ENCODE peak calls at places on chromosome 11, in four cellular contexts. V, E, H and U are unnamed samples.

GRCh38 chr11:121841487-121842167 is 274.4 kb downstream of the BLID start:
- DNase-seq in V (no peak), E (peak; percentile 84), H (no peak), U (no peak)

GRCh38 chr11:132045116-132045515 is 674.7 kb downstream of the NTM start:
- DNase-seq in V (no peak), E (no peak), H (no peak), U (no peak)

GRCh38 chr11:47494996-47495855 is 46.3 kb upstream of the RAPSN start:
- DNase-seq in V (no peak), E (peak; percentile 12), H (no peak), U (no peak)

GRCh38 chr11:82906236-82906635 is 4.7 kb downstream of the DDIAS start:
- DNase-seq in V (no peak), E (peak; percentile 26), H (no peak), U (no peak)

GRCh38 chr11:62487136-62487535 is 59.5 kb downstream of the AHNAK start:
- DNase-seq in V (no peak), E (no peak), H (no peak), U (no peak)

GRCh38 chr11:16863382-16863781 is 124.9 kb downstream of the C11orf58 start:
- DNase-seq in V (no peak), E (no peak), H (no peak), U (peak; percentile 29)

GRCh38 chr11:14114786-14115185 is 152.3 kb downstream of the SPON1 start:
- DNase-seq in V (no peak), E (no peak), H (no peak), U (no peak)

GRCh38 chr11:60930394-60930793 is 6.1 kb downstream of the TMEM132A start:
- DNase-seq in V (no peak), E (no peak), H (no peak), U (no peak)

GRCh38 chr11:111327908-111328624 is 29.7 kb downstream of the POU2AF3 start:
- DNase-seq in V (no peak), E (no peak), H (no peak), U (no peak)

GRCh38 chr11:134069996-134070845 is 1.3 kb downstream of the JAM3 start:
- DNase-seq in V (no peak), E (no peak), H (no peak), U (peak; percentile 76)

GRCh38 chr11:106540001-106540400 is 462.5 kb downstream of the AASDHPPT start:
- DNase-seq in V (no peak), E (no peak), H (no peak), U (no peak)

GRCh38 chr11:57103899-57104605 is 77.7 kb upstream of the LRRC55 start:
- DNase-seq in V (no peak), E (no peak), H (no peak), U (no peak)

GRCh38 chr11:7967097-7967496 is 1.9 kb upstream of the NLRP10 start:
- DNase-seq in V (no peak), E (no peak), H (no peak), U (no peak)

GRCh38 chr11:130865091-130865771 is 51.0 kb downstream of the SNX19 start:
- DNase-seq in V (no peak), E (no peak), H (no peak), U (no peak)

GRCh38 chr11:37409124-37409523 is 811.1 kb upstream of the RAG2 start:
- DNase-seq in V (no peak), E (no peak), H (no peak), U (no peak)

GRCh38 chr11:70191495-70192140 is 11.5 kb upstream of the FADD start:
- DNase-seq in V (peak; percentile 55), E (peak; percentile 75), H (peak; percentile 61), U (peak; percentile 87)

GRCh38 chr11:68447015-68447801 is 13.3 kb upstream of the PPP6R3 start:
- DNase-seq in V (peak; percentile 80), E (peak; percentile 88), H (peak; percentile 75), U (peak; percentile 76)

GRCh38 chr11:23455291-23455864 is 595.1 kb upstream of the CCDC179 start:
- DNase-seq in V (no peak), E (no peak), H (no peak), U (no peak)

GRCh38 chr11:22539851-22540376 is 85.7 kb downstream of the FANCF start:
- DNase-seq in V (no peak), E (peak; percentile 42), H (no peak), U (no peak)

GRCh38 chr11:119460582-119460981 is 37.6 kb upstream of the THY1 start:
- DNase-seq in V (no peak), E (peak; percentile 79), H (no peak), U (no peak)

GRCh38 chr11:128328955-128329551 is 258.3 kb downstream of the ETS1 start:
- DNase-seq in V (no peak), E (no peak), H (no peak), U (no peak)

GRCh38 chr11:68118753-68119448 is 2.3 kb downstream of the CHKA start:
- DNase-seq in V (no peak), E (no peak), H (no peak), U (no peak)

GRCh38 chr11:83282084-83282716 is 4.0 kb downstream of the CCDC90B start:
- DNase-seq in V (no peak), E (peak; percentile 31), H (no peak), U (no peak)

GRCh38 chr11:44726278-44727113 is at the start of gene TSPAN18:
- DNase-seq in V (peak; percentile 37), E (peak; percentile 37), H (no peak), U (no peak)

GRCh38 chr11:37449146-37449545 is 851.1 kb upstream of the RAG2 start:
- DNase-seq in V (no peak), E (no peak), H (no peak), U (no peak)

GRCh38 chr11:102800774-102801173 is 2.8 kb upstream of the MMP1 start:
- DNase-seq in V (no peak), E (peak; percentile 23), H (no peak), U (no peak)

GRCh38 chr11:126307706-126308105 is 3.8 kb downstream of the DCPS start:
- DNase-seq in V (no peak), E (peak; percentile 31), H (no peak), U (peak; percentile 55)